ENCODE peak calls at places on chromosome 6, in ten cellular contexts. Q is fibroblast of pulmonary artery, T is HFF-Myc, E is cardiac fibroblast, N is PC-3, L is heart left ventricle, D is cardiac muscle cell, F is neural progenitor cell, A is fibroblast of villous mesenchyme, Y is fibroblast of the aortic adventitia. B is an unnamed sample.

GRCh38 chr6:2900821-2901644 is 2.1 kb downstream of the SERPINB9 start:
- DNase-seq in D (no peak), Y (no peak), N (no peak), E (peak; percentile 17), Q (peak; percentile 25), T (no peak), F (no peak), L (no peak), A (peak; percentile 33), B (no peak)

GRCh38 chr6:168636147-168636982 is 195.4 kb downstream of the SMOC2 start:
- DNase-seq in F (peak; percentile 29), E (no peak), D (no peak), L (no peak), N (no peak), A (no peak), Y (no peak), Q (no peak), T (no peak), B (no peak)

GRCh38 chr6:48615041-48615440 is 504.0 kb upstream of the PTCHD4 start:
- DNase-seq in E (peak; percentile 78), N (peak; percentile 56), L (no peak), Y (peak; percentile 46), F (no peak), A (peak; percentile 6), Q (peak; percentile 15), D (no peak), T (no peak), B (peak; percentile 46)

GRCh38 chr6:25084508-25084833 is 148.7 kb upstream of the RIPOR2 start:
- DNase-seq in Q (no peak), N (no peak), L (no peak), D (no peak), E (no peak), Y (no peak), A (no peak), F (no peak), T (no peak), B (no peak)

GRCh38 chr6:53410508-53411258 is 61.9 kb upstream of the ELOVL5 start:
- DNase-seq in E (peak; percentile 65), Y (peak; percentile 56), A (peak; percentile 51), F (no peak), D (peak; percentile 37), Q (peak; percentile 51), T (peak; percentile 7), N (peak; percentile 71), L (peak; percentile 31), B (peak; percentile 45)

GRCh38 chr6:47161176-47161687 is 119.1 kb upstream of the ADGRF1 start:
- DNase-seq in E (peak; percentile 62), L (no peak), D (no peak), F (no peak), A (no peak), T (no peak), N (peak; percentile 96), Q (peak; percentile 63), Y (peak; percentile 65), B (peak; percentile 73)

GRCh38 chr6:87139236-87139635 is 16.1 kb upstream of the ZNF292 start:
- DNase-seq in Q (peak; percentile 69), A (peak; percentile 67), L (no peak), E (peak; percentile 77), F (peak; percentile 53), Y (peak; percentile 77), T (peak; percentile 16), N (peak; percentile 66), D (peak; percentile 17), B (peak; percentile 55)

GRCh38 chr6:96059586-96059985 is 43.8 kb downstream of the FUT9 start:
- DNase-seq in L (no peak), N (no peak), A (no peak), F (no peak), T (no peak), Y (no peak), Q (no peak), D (no peak), E (peak; percentile 1), B (peak; percentile 43)

GRCh38 chr6:77368660-77369313 is 94.5 kb downstream of the HTR1B start:
- DNase-seq in Y (peak; percentile 45), L (peak; percentile 42), N (no peak), F (peak; percentile 46), T (no peak), A (peak; percentile 36), D (peak; percentile 40), Q (peak; percentile 48), E (peak; percentile 56), B (peak; percentile 3)

GRCh38 chr6:146017672-146018071 is 11.2 kb upstream of the GRM1 start:
- DNase-seq in Q (no peak), Y (no peak), N (no peak), T (no peak), L (no peak), F (no peak), A (no peak), D (no peak), E (no peak), B (no peak)

DNA sequence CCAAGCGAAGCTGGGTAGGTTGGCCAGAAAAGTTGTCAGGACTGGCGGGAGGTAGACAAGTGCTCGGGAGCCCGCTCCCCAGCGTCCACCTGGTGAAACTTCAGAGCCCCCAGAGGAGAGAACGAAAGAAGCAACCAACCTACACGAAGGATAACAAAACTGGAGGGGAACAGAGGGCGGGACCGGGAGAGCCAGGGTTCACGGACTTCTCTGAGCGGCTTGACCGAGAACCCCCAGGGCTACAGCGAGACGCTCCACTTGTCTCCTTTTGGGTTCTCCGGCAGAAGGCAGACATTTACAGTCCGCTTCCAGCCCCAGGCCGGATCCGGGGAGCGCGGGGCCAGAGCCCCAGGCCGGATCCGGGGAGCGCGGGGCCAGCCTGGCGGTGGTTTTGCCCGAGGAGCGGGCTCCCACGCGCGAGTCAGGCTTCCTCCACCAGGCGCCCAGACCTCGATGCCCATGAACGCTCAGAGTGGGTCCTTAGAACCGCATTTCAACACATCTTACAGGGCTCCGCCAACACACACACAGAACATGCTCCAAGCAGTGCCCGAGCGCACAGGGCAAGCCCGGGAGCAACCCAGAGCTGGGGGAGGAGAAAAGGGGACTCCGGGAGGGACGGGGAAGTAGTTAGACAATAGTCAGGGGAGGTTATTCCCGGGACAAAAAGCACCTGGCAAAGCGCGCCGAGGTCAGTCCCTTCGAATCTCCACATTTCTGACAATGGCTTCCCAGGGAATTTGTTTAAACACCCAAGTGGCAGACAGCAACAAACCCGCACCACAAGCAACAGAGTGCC is 1.1 kb downstream of the PTPRK start:
- DNase-seq in D (peak; percentile 70), Y (peak; percentile 54), A (peak; percentile 59), T (no peak), N (peak; percentile 57), L (peak; percentile 60), F (peak; percentile 78), Q (peak; percentile 56), E (peak; percentile 63), B (peak; percentile 67)
- TF ChIP-seq CTCF in D (peak; percentile 9), Y (peak; percentile 39), A (peak; percentile 20), T (peak; percentile 8), N (peak; percentile 38), L (no peak), F (peak; percentile 33), Q (peak; percentile 25), E (peak; percentile 14), B (peak; percentile 27)

GRCh38 chr6:121354764-121355163 is 20.5 kb upstream of the TBC1D32 start:
- DNase-seq in T (no peak), A (no peak), Q (peak; percentile 7), L (no peak), N (peak; percentile 18), E (peak; percentile 12), Y (no peak), F (no peak), D (no peak), B (no peak)

GRCh38 chr6:121349596-121349995 is 15.3 kb upstream of the TBC1D32 start:
- DNase-seq in Q (no peak), A (no peak), T (no peak), Y (no peak), L (no peak), E (no peak), N (no peak), D (no peak), F (no peak), B (no peak)

GRCh38 chr6:121356575-121356974 is 22.3 kb upstream of the TBC1D32 start:
- DNase-seq in L (no peak), N (no peak), A (no peak), E (no peak), Y (no peak), F (no peak), T (no peak), D (no peak), Q (no peak), B (no peak)

DNA sequence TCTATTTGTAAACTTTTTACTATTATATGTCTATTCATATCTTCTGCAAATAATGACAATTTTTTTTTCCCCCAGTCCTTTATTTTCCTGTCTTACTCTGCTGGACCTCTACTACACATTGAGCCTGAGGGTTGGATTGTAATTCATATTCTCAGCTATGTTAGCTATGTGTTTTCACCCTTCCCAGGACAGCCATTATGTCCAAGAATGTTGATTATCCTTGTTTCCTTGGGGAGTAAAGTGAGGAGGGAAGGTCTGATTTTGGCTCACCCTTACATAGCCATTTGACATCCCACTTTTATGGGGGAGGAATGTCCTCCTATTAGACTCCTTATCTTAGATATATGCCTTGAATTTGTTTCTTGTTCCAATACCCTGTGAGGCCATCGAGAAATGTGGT is 17.6 kb upstream of the TBC1D32 start:
- DNase-seq in A (no peak), F (no peak), T (no peak), N (no peak), D (no peak), Y (no peak), L (no peak), Q (no peak), E (no peak), B (no peak)
- TF ChIP-seq CTCF in A (no peak), F (no peak), T (no peak), N (no peak), D (no peak), Y (no peak), L (no peak), Q (no peak), E (no peak), B (no peak)

DNA sequence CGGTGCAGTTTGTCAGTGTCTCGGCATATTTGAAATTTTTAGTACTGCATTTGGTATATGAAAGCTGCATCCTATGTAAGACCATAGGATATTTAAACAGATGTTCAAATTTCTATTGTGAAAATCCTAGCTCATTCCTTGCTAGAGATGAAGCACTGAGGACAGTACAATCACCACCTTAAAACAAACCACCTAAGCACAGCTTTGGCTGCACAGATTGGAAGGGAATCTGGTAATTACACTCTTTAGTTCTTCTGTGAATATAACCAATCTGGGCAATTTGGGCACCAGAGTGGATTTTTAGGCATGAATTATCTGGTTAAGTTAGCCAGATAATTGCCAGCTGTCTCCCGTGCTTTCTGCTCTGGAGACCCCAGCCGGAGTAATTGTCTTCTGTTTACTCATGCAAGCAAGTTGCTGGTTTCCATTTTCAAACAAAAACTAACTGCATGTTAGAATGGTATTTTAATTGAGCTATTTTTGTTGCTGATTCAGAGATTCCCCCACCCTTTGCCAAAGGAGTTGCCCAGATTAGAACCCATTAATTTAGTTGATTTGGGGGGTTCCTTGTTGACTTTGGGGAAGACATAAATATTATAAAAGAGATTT is 36.9 kb downstream of the E2F3 start:
- DNase-seq in Q (no peak), D (no peak), N (no peak), E (no peak), A (no peak), F (peak; percentile 56), Y (peak; percentile 20), L (no peak), T (no peak), B (no peak)
- TF ChIP-seq CTCF in Q (no peak), D (no peak), N (no peak), E (no peak), A (no peak), F (no peak), Y (no peak), L (no peak), T (no peak), B (no peak)

GRCh38 chr6:99802396-99803031 is 191.5 kb downstream of the MCHR2 start:
- DNase-seq in L (no peak), A (no peak), F (peak; percentile 64), Y (no peak), E (no peak), T (no peak), D (no peak), Q (no peak), N (no peak), B (peak; percentile 1)
- TF ChIP-seq CTCF in L (no peak), A (no peak), F (peak; percentile 67), Y (no peak), E (no peak), T (peak; percentile 32), D (no peak), Q (no peak), N (no peak), B (no peak)